ENCODE peak calls at places on chromosomes 12 and 14, in nine cellular contexts. J is psoas muscle; M is uterus; N is CD4-positive, alpha-beta memory T cell; P is mammary epithelial cell; F is tibial nerve; V is cardiac muscle cell; O is PC-3; U is spleen. L is an unnamed sample.

GRCh38 chr12:45705404-45705803 is 24.1 kb upstream of the ARID2 start:
- DNase-seq in N (no peak), O (no peak), J (no peak), P (no peak), V (no peak), F (no peak), U (no peak), M (no peak), L (no peak)

GRCh38 chr12:131075194-131075593 is 121.5 kb downstream of the ADGRD1 start:
- DNase-seq in V (no peak), U (no peak), N (no peak), F (no peak), P (no peak), O (no peak), M (no peak), J (no peak), L (no peak)

GRCh38 chr12:68915055-68915454 is 17.9 kb downstream of the CPM start:
- DNase-seq in N (no peak), O (peak; percentile 59), U (no peak), F (no peak), P (peak; percentile 80), J (no peak), V (peak; percentile 88), M (no peak), L (no peak)

GRCh38 chr12:65858831-65859230 is 34.5 kb downstream of the HMGA2 start:
- DNase-seq in F (no peak), V (peak; percentile 47), N (no peak), J (no peak), O (peak; percentile 64), M (no peak), P (no peak), U (no peak), L (no peak)

GRCh38 chr12:12032260-12032761 is 38.4 kb upstream of the BCL2L14 start:
- DNase-seq in P (no peak), N (no peak), F (no peak), O (no peak), V (no peak), U (no peak), M (no peak), J (no peak), L (no peak)

GRCh38 chr14:31070431-31070830 is 44.3 kb upstream of the STRN3 start:
- DNase-seq in O (peak; percentile 39), U (no peak), N (no peak), M (no peak), J (no peak), V (peak; percentile 95), F (no peak), P (peak; percentile 83), L (no peak)

GRCh38 chr12:4283512-4284255 is 10.1 kb downstream of the CCND2 start:
- DNase-seq in U (no peak), V (no peak), F (no peak), J (no peak), M (no peak), O (no peak), N (no peak), P (no peak), L (no peak)

GRCh38 chr14:92352158-92352985 is 29.4 kb downstream of the SLC24A4 start:
- DNase-seq in M (no peak), U (no peak), N (no peak), O (peak; percentile 23), P (peak; percentile 4), V (peak; percentile 39), F (no peak), J (no peak), L (no peak)

GRCh38 chr14:94364037-94364436 is 24.4 kb downstream of the SERPINA1 start:
- DNase-seq in F (no peak), N (no peak), M (no peak), O (no peak), V (no peak), U (no peak), P (no peak), J (no peak), L (no peak)

GRCh38 chr14:37592288-37593274 is 2.5 kb downstream of the FOXA1 start:
- DNase-seq in U (no peak), J (no peak), F (no peak), P (no peak), M (no peak), N (no peak), O (peak; percentile 52), V (no peak), L (no peak)

GRCh38 chr12:48977290-48978281 is 536 bp upstream of the WNT1 start:
- DNase-seq in U (peak; percentile 95), M (no peak), F (peak; percentile 52), O (peak; percentile 47), V (no peak), P (peak; percentile 35), J (peak; percentile 86), N (peak; percentile 93), L (peak; percentile 78)

GRCh38 chr12:75568801-75569200 is 57.4 kb upstream of the KRR1 start:
- DNase-seq in N (no peak), U (no peak), M (no peak), F (no peak), O (no peak), V (no peak), P (no peak), J (no peak), L (no peak)
- H3K27ac ChIP-seq in N (no peak overlapping the region), U (no peak overlapping the region), M (no peak overlapping the region), F (no peak overlapping the region), O (no peak overlapping the region), V (no peak overlapping the region), P (no peak overlapping the region), J (no peak overlapping the region), L (no peak overlapping the region)

GRCh38 chr12:31728289-31728916 is 418 bp downstream of the AMN1 start:
- DNase-seq in P (no peak), V (no peak), J (peak; percentile 66), F (peak; percentile 42), U (no peak), M (peak; percentile 55), N (no peak), O (no peak), L (peak; percentile 22)
- H3K4me1 ChIP-seq in P (peaks cover 16% of the 10 kb centered on the region), V (peaks cover 8% of the 10 kb centered on the region), J (peaks cover 43% of the 10 kb centered on the region), F (peaks cover 13% of the 10 kb centered on the region), U (peaks cover 25% of the 10 kb centered on the region), M (no peaks in the 10 kb centered on the region), N (peaks cover 55% of the 10 kb centered on the region), O (peaks cover 32% of the 10 kb centered on the region), L (peaks cover 14% of the 10 kb centered on the region)

DNA sequence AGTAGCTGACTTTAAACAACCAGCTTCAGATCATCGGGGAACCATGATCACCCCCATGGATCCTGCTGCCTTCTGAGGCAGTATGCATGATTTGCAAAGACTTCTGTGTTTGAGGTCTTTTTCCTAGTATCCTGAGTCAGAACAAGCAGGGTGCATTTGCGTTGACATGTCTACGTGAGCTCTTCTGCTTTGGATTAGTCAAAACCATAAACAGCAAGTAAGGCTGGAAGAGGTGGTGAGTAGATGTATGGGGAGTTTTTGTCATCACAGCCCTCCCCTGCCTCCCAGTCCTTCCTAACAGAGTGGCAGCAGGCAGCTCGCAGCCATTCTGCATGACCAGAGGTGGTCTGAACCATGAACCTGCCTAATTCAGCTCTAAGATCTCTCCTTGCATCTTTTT is 24.1 kb downstream of the PLEKHG7 start:
- DNase-seq in M (no peak), O (no peak), V (no peak), U (no peak), J (no peak), P (no peak), N (no peak), F (no peak), L (no peak)
- H3K27ac ChIP-seq in M (no peak overlapping the region), O (no peak overlapping the region), V (no peak overlapping the region), U (no peak overlapping the region), J (no peak overlapping the region), P (no peak overlapping the region), N (no peak overlapping the region), F (no peak overlapping the region), L (no peak overlapping the region)

GRCh38 chr14:51870620-51871019 is 10.2 kb downstream of the GNG2 start:
- DNase-seq in O (no peak), F (no peak), M (no peak), N (no peak), V (no peak), U (no peak), P (no peak), J (no peak), L (no peak)
- H3K4me1 ChIP-seq in O (peaks cover 26% of the 10 kb centered on the region), F (peaks cover 41% of the 10 kb centered on the region), M (no peaks in the 10 kb centered on the region), N (peaks cover 94% of the 10 kb centered on the region), V (no peaks in the 10 kb centered on the region), U (peaks cover 62% of the 10 kb centered on the region), P (peaks cover 8% of the 10 kb centered on the region), J (no peaks in the 10 kb centered on the region), L (peaks cover 47% of the 10 kb centered on the region)

GRCh38 chr14:69073429-69073828 is 79.5 kb downstream of the DCAF5 start:
- DNase-seq in P (no peak), O (no peak), M (no peak), F (no peak), J (no peak), V (no peak), U (no peak), N (no peak), L (no peak)
- H3K27ac ChIP-seq in P (no peak overlapping the region), O (no peak overlapping the region), M (no peak overlapping the region), F (no peak overlapping the region), J (no peak overlapping the region), V (no peak overlapping the region), U (no peak overlapping the region), N (no peak overlapping the region), L (no peak overlapping the region)

GRCh38 chr12:6965026-6965661 is 5.3 kb downstream of the PHB2 start:
- DNase-seq in J (peak; percentile 93), P (peak; percentile 82), M (peak; percentile 87), U (peak; percentile 97), V (peak; percentile 93), O (peak; percentile 64), F (peak; percentile 74), N (peak; percentile 87), L (peak; percentile 68)
- H3K4me1 ChIP-seq in J (peaks cover 29% of the 10 kb centered on the region), P (peaks cover 55% of the 10 kb centered on the region), M (peaks cover 15% of the 10 kb centered on the region), U (peaks cover 43% of the 10 kb centered on the region), V (peaks cover 20% of the 10 kb centered on the region), O (peaks cover 25% of the 10 kb centered on the region), F (peaks cover 49% of the 10 kb centered on the region), N (peaks cover 68% of the 10 kb centered on the region), L (peaks cover 43% of the 10 kb centered on the region)

GRCh38 chr14:90445011-90445410 is 48.2 kb downstream of the CALM1 start:
- DNase-seq in F (no peak), U (peak; percentile 23), N (no peak), V (no peak), O (no peak), P (no peak), M (no peak), J (no peak), L (no peak)
- H3K27ac ChIP-seq in F (no peak overlapping the region), U (no peak overlapping the region), N (no peak overlapping the region), V (no peak overlapping the region), O (peak overlapping the region; percentile 89), P (peak overlapping the region; percentile 68), M (no peak overlapping the region), J (no peak overlapping the region), L (no peak overlapping the region)

DNA sequence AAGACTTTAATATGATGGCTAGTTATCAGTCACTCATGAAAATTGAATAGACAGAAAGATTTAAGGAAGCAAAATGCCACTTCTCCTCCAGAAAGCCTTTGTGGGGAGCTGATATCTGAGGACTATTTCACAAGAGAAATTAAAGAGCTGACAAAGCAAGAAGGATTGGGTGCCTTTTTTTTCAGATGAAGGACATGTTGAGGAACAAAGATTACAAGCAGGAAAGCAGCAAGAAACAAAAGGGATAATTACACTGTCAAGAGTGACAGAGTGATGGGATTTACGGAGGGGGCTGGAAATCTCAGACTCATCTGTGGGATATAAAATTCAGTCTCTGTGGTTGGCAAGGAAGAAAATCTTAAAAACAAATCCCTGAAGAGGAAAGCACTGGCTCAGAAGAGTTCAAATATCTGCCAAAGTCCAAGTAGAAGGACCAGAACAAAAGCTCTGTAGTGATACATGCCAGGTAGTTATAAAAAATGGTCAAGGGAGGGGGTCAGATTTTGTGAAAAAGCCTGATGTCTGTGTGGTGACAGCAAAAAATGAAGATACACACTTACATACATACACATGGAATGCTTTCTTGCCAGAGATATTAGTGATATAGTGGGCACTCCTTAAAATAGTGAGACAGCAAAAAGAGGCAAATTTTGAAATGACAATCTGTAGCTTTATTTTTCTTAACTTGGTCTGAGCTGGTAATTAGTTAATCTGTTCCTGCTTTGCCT is 63.0 kb downstream of the EPS8 start:
- DNase-seq in U (no peak), N (no peak), O (no peak), V (peak; percentile 44), J (no peak), M (no peak), F (no peak), P (no peak), L (no peak)
- H3K4me1 ChIP-seq in U (no peaks in the 10 kb centered on the region), N (no peaks in the 10 kb centered on the region), O (peaks cover 23% of the 10 kb centered on the region), V (no peaks in the 10 kb centered on the region), J (no peaks in the 10 kb centered on the region), M (peaks cover 4% of the 10 kb centered on the region), F (no peaks in the 10 kb centered on the region), P (peaks cover 7% of the 10 kb centered on the region), L (no peaks in the 10 kb centered on the region)